ENCODE peak calls at places on chromosomes 7 and 10, in six cellular contexts. One of them, this sample, is unnamed.

GRCh38 chr10:103678104-103678526 is 177.3 kb downstream of the SH3PXD2A start:
- DNase-seq in stimulated activated CD4-positive, alpha-beta T cell treated with anti-CD3 and anti-CD28 coated beads, TNF-alpha, amount 100 ng/mL, for 4 hours: peak
- DNase-seq in activated T-helper 1 cell treated with Interleukin-2 at 50 U/mL for 16 hours: peak
- DNase-seq in natural killer cell: peak
- DNase-seq in NCI-H345: no peak
- DNase-seq in GM13976: peak
- DNase-seq in this sample: peak

GRCh38 chr7:143884978-143885559 is 16.9 kb downstream of the TCAF1 start:
- DNase-seq in NCI-H345: no peak
- DNase-seq in natural killer cell: no peak
- DNase-seq in GM13976: peak
- DNase-seq in stimulated activated CD4-positive, alpha-beta T cell treated with anti-CD3 and anti-CD28 coated beads, TNF-alpha, amount 100 ng/mL, for 4 hours: no peak
- DNase-seq in activated T-helper 1 cell treated with Interleukin-2 at 50 U/mL for 16 hours: no peak
- DNase-seq in this sample: peak

GRCh38 chr7:13846386-13846785 is 143.1 kb downstream of the ETV1 start:
- DNase-seq in activated T-helper 1 cell treated with Interleukin-2 at 50 U/mL for 16 hours: no peak
- DNase-seq in GM13976: no peak
- DNase-seq in stimulated activated CD4-positive, alpha-beta T cell treated with anti-CD3 and anti-CD28 coated beads, TNF-alpha, amount 100 ng/mL, for 4 hours: no peak
- DNase-seq in natural killer cell: no peak
- DNase-seq in NCI-H345: no peak
- DNase-seq in this sample: no peak

GRCh38 chr10:6232846-6233724 is 30.4 kb downstream of the PFKFB3 start:
- DNase-seq in natural killer cell: no peak
- DNase-seq in NCI-H345: no peak
- DNase-seq in activated T-helper 1 cell treated with Interleukin-2 at 50 U/mL for 16 hours: no peak
- DNase-seq in GM13976: no peak
- DNase-seq in stimulated activated CD4-positive, alpha-beta T cell treated with anti-CD3 and anti-CD28 coated beads, TNF-alpha, amount 100 ng/mL, for 4 hours: no peak
- DNase-seq in this sample: peak

GRCh38 chr7:102009628-102010027 is 192.2 kb downstream of the CUX1 start:
- DNase-seq in natural killer cell: no peak
- DNase-seq in NCI-H345: no peak
- DNase-seq in GM13976: no peak
- DNase-seq in stimulated activated CD4-positive, alpha-beta T cell treated with anti-CD3 and anti-CD28 coated beads, TNF-alpha, amount 100 ng/mL, for 4 hours: no peak
- DNase-seq in activated T-helper 1 cell treated with Interleukin-2 at 50 U/mL for 16 hours: no peak
- DNase-seq in this sample: no peak

GRCh38 chr7:101717986-101718746 is 89.1 kb upstream of the MYL10 start:
- DNase-seq in NCI-H345: no peak
- DNase-seq in GM13976: no peak
- DNase-seq in stimulated activated CD4-positive, alpha-beta T cell treated with anti-CD3 and anti-CD28 coated beads, TNF-alpha, amount 100 ng/mL, for 4 hours: no peak
- DNase-seq in natural killer cell: peak
- DNase-seq in activated T-helper 1 cell treated with Interleukin-2 at 50 U/mL for 16 hours: no peak
- DNase-seq in this sample: no peak

GRCh38 chr7:151321341-151321740 is 20.3 kb upstream of the NUB1 start:
- DNase-seq in activated T-helper 1 cell treated with Interleukin-2 at 50 U/mL for 16 hours: no peak
- DNase-seq in NCI-H345: no peak
- DNase-seq in natural killer cell: no peak
- DNase-seq in GM13976: no peak
- DNase-seq in stimulated activated CD4-positive, alpha-beta T cell treated with anti-CD3 and anti-CD28 coated beads, TNF-alpha, amount 100 ng/mL, for 4 hours: no peak
- DNase-seq in this sample: no peak

GRCh38 chr10:110456046-110456445 is 41.7 kb upstream of the DUSP5 start:
- DNase-seq in stimulated activated CD4-positive, alpha-beta T cell treated with anti-CD3 and anti-CD28 coated beads, TNF-alpha, amount 100 ng/mL, for 4 hours: no peak
- DNase-seq in NCI-H345: peak
- DNase-seq in natural killer cell: peak
- DNase-seq in activated T-helper 1 cell treated with Interleukin-2 at 50 U/mL for 16 hours: no peak
- DNase-seq in GM13976: no peak
- DNase-seq in this sample: no peak

GRCh38 chr7:71740196-71740560 is 608.2 kb downstream of the GALNT17 start:
- DNase-seq in natural killer cell: no peak
- DNase-seq in GM13976: no peak
- DNase-seq in activated T-helper 1 cell treated with Interleukin-2 at 50 U/mL for 16 hours: no peak
- DNase-seq in stimulated activated CD4-positive, alpha-beta T cell treated with anti-CD3 and anti-CD28 coated beads, TNF-alpha, amount 100 ng/mL, for 4 hours: no peak
- DNase-seq in NCI-H345: no peak
- DNase-seq in this sample: no peak

GRCh38 chr7:18916826-18917225 is 200.6 kb downstream of the TWIST1 start:
- DNase-seq in natural killer cell: no peak
- DNase-seq in stimulated activated CD4-positive, alpha-beta T cell treated with anti-CD3 and anti-CD28 coated beads, TNF-alpha, amount 100 ng/mL, for 4 hours: no peak
- DNase-seq in GM13976: no peak
- DNase-seq in NCI-H345: no peak
- DNase-seq in activated T-helper 1 cell treated with Interleukin-2 at 50 U/mL for 16 hours: no peak
- DNase-seq in this sample: no peak

GRCh38 chr7:45078199-45078681 is 10.5 kb downstream of the NACAD start:
- DNase-seq in GM13976: no peak
- DNase-seq in activated T-helper 1 cell treated with Interleukin-2 at 50 U/mL for 16 hours: no peak
- DNase-seq in NCI-H345: no peak
- DNase-seq in natural killer cell: no peak
- DNase-seq in stimulated activated CD4-positive, alpha-beta T cell treated with anti-CD3 and anti-CD28 coated beads, TNF-alpha, amount 100 ng/mL, for 4 hours: no peak
- DNase-seq in this sample: peak

GRCh38 chr10:104323721-104324686 is 14.3 kb downstream of the ITPRIP start:
- DNase-seq in activated T-helper 1 cell treated with Interleukin-2 at 50 U/mL for 16 hours: no peak
- DNase-seq in stimulated activated CD4-positive, alpha-beta T cell treated with anti-CD3 and anti-CD28 coated beads, TNF-alpha, amount 100 ng/mL, for 4 hours: no peak
- DNase-seq in natural killer cell: no peak
- DNase-seq in NCI-H345: no peak
- DNase-seq in GM13976: no peak
- DNase-seq in this sample: no peak

GRCh38 chr7:18151419-18151818 is 123.8 kb upstream of the PRPS1L1 start:
- DNase-seq in natural killer cell: no peak
- DNase-seq in GM13976: no peak
- DNase-seq in activated T-helper 1 cell treated with Interleukin-2 at 50 U/mL for 16 hours: no peak
- DNase-seq in NCI-H345: no peak
- DNase-seq in stimulated activated CD4-positive, alpha-beta T cell treated with anti-CD3 and anti-CD28 coated beads, TNF-alpha, amount 100 ng/mL, for 4 hours: no peak
- DNase-seq in this sample: no peak

GRCh38 chr7:150830957-150831356 is 21.4 kb upstream of the AOC1 start:
- DNase-seq in activated T-helper 1 cell treated with Interleukin-2 at 50 U/mL for 16 hours: no peak
- DNase-seq in NCI-H345: no peak
- DNase-seq in stimulated activated CD4-positive, alpha-beta T cell treated with anti-CD3 and anti-CD28 coated beads, TNF-alpha, amount 100 ng/mL, for 4 hours: no peak
- DNase-seq in natural killer cell: no peak
- DNase-seq in GM13976: no peak
- DNase-seq in this sample: no peak

GRCh38 chr10:102384606-102385429 is 10.7 kb upstream of the NFKB2 start:
- DNase-seq in NCI-H345: no peak
- DNase-seq in stimulated activated CD4-positive, alpha-beta T cell treated with anti-CD3 and anti-CD28 coated beads, TNF-alpha, amount 100 ng/mL, for 4 hours: no peak
- DNase-seq in activated T-helper 1 cell treated with Interleukin-2 at 50 U/mL for 16 hours: no peak
- DNase-seq in GM13976: no peak
- DNase-seq in natural killer cell: no peak
- DNase-seq in this sample: no peak

GRCh38 chr10:124221356-124222297 is 128.2 kb upstream of the CHST15 start:
- DNase-seq in stimulated activated CD4-positive, alpha-beta T cell treated with anti-CD3 and anti-CD28 coated beads, TNF-alpha, amount 100 ng/mL, for 4 hours: no peak
- DNase-seq in GM13976: peak
- DNase-seq in NCI-H345: no peak
- DNase-seq in natural killer cell: no peak
- DNase-seq in activated T-helper 1 cell treated with Interleukin-2 at 50 U/mL for 16 hours: no peak
- DNase-seq in this sample: peak

GRCh38 chr10:116968331-116968730 is 36.7 kb downstream of the SHTN1 start:
- DNase-seq in activated T-helper 1 cell treated with Interleukin-2 at 50 U/mL for 16 hours: no peak
- DNase-seq in stimulated activated CD4-positive, alpha-beta T cell treated with anti-CD3 and anti-CD28 coated beads, TNF-alpha, amount 100 ng/mL, for 4 hours: no peak
- DNase-seq in natural killer cell: no peak
- DNase-seq in GM13976: no peak
- DNase-seq in NCI-H345: no peak
- DNase-seq in this sample: no peak

GRCh38 chr10:80204801-80205477 is 398 bp downstream of the ANXA11 start:
- DNase-seq in stimulated activated CD4-positive, alpha-beta T cell treated with anti-CD3 and anti-CD28 coated beads, TNF-alpha, amount 100 ng/mL, for 4 hours: no peak
- DNase-seq in natural killer cell: peak
- DNase-seq in NCI-H345: no peak
- DNase-seq in activated T-helper 1 cell treated with Interleukin-2 at 50 U/mL for 16 hours: peak
- DNase-seq in GM13976: peak
- DNase-seq in this sample: peak

GRCh38 chr10:89426230-89426868 is 12.0 kb downstream of the IFIT5 start:
- DNase-seq in NCI-H345: peak
- DNase-seq in stimulated activated CD4-positive, alpha-beta T cell treated with anti-CD3 and anti-CD28 coated beads, TNF-alpha, amount 100 ng/mL, for 4 hours: no peak
- DNase-seq in natural killer cell: no peak
- DNase-seq in GM13976: peak
- DNase-seq in activated T-helper 1 cell treated with Interleukin-2 at 50 U/mL for 16 hours: no peak
- DNase-seq in this sample: no peak

GRCh38 chr7:134842062-134842461 is 62.6 kb downstream of the CALD1 start:
- DNase-seq in GM13976: no peak
- DNase-seq in stimulated activated CD4-positive, alpha-beta T cell treated with anti-CD3 and anti-CD28 coated beads, TNF-alpha, amount 100 ng/mL, for 4 hours: no peak
- DNase-seq in natural killer cell: no peak
- DNase-seq in activated T-helper 1 cell treated with Interleukin-2 at 50 U/mL for 16 hours: no peak
- DNase-seq in NCI-H345: no peak
- DNase-seq in this sample: no peak

GRCh38 chr7:45867471-45867870 is 5.4 kb downstream of the CCDC201 start:
- DNase-seq in activated T-helper 1 cell treated with Interleukin-2 at 50 U/mL for 16 hours: no peak
- DNase-seq in NCI-H345: no peak
- DNase-seq in natural killer cell: no peak
- DNase-seq in GM13976: no peak
- DNase-seq in stimulated activated CD4-positive, alpha-beta T cell treated with anti-CD3 and anti-CD28 coated beads, TNF-alpha, amount 100 ng/mL, for 4 hours: no peak
- DNase-seq in this sample: no peak

GRCh38 chr7:140595468-140596147 is 45.0 kb downstream of the DENND2A start:
- DNase-seq in natural killer cell: no peak
- DNase-seq in stimulated activated CD4-positive, alpha-beta T cell treated with anti-CD3 and anti-CD28 coated beads, TNF-alpha, amount 100 ng/mL, for 4 hours: no peak
- DNase-seq in activated T-helper 1 cell treated with Interleukin-2 at 50 U/mL for 16 hours: no peak
- DNase-seq in GM13976: no peak
- DNase-seq in NCI-H345: no peak
- DNase-seq in this sample: no peak

GRCh38 chr10:6297951-6298381 is 95.2 kb downstream of the PFKFB3 start:
- DNase-seq in stimulated activated CD4-positive, alpha-beta T cell treated with anti-CD3 and anti-CD28 coated beads, TNF-alpha, amount 100 ng/mL, for 4 hours: no peak
- DNase-seq in natural killer cell: no peak
- DNase-seq in NCI-H345: no peak
- DNase-seq in GM13976: no peak
- DNase-seq in activated T-helper 1 cell treated with Interleukin-2 at 50 U/mL for 16 hours: no peak
- DNase-seq in this sample: no peak

GRCh38 chr10:113788604-113789083 is 37.2 kb downstream of the PLEKHS1 start:
- DNase-seq in natural killer cell: no peak
- DNase-seq in GM13976: peak
- DNase-seq in NCI-H345: no peak
- DNase-seq in activated T-helper 1 cell treated with Interleukin-2 at 50 U/mL for 16 hours: no peak
- DNase-seq in stimulated activated CD4-positive, alpha-beta T cell treated with anti-CD3 and anti-CD28 coated beads, TNF-alpha, amount 100 ng/mL, for 4 hours: no peak
- DNase-seq in this sample: no peak

GRCh38 chr7:124275411-124275810 is 242.5 kb upstream of the TMEM229A start:
- DNase-seq in activated T-helper 1 cell treated with Interleukin-2 at 50 U/mL for 16 hours: no peak
- DNase-seq in stimulated activated CD4-positive, alpha-beta T cell treated with anti-CD3 and anti-CD28 coated beads, TNF-alpha, amount 100 ng/mL, for 4 hours: no peak
- DNase-seq in NCI-H345: peak
- DNase-seq in GM13976: no peak
- DNase-seq in natural killer cell: no peak
- DNase-seq in this sample: no peak

GRCh38 chr10:99531026-99531695 is 1.6 kb upstream of the NKX2-3 start:
- DNase-seq in stimulated activated CD4-positive, alpha-beta T cell treated with anti-CD3 and anti-CD28 coated beads, TNF-alpha, amount 100 ng/mL, for 4 hours: no peak
- DNase-seq in natural killer cell: no peak
- DNase-seq in NCI-H345: no peak
- DNase-seq in GM13976: no peak
- DNase-seq in activated T-helper 1 cell treated with Interleukin-2 at 50 U/mL for 16 hours: no peak
- DNase-seq in this sample: no peak

GRCh38 chr7:107387573-107388219 is 82.2 kb upstream of the GPR22 start:
- DNase-seq in NCI-H345: no peak
- DNase-seq in natural killer cell: no peak
- DNase-seq in stimulated activated CD4-positive, alpha-beta T cell treated with anti-CD3 and anti-CD28 coated beads, TNF-alpha, amount 100 ng/mL, for 4 hours: no peak
- DNase-seq in GM13976: no peak
- DNase-seq in activated T-helper 1 cell treated with Interleukin-2 at 50 U/mL for 16 hours: no peak
- DNase-seq in this sample: no peak

GRCh38 chr10:3132036-3133025 is 40.3 kb downstream of the PITRM1 start:
- DNase-seq in stimulated activated CD4-positive, alpha-beta T cell treated with anti-CD3 and anti-CD28 coated beads, TNF-alpha, amount 100 ng/mL, for 4 hours: no peak
- DNase-seq in activated T-helper 1 cell treated with Interleukin-2 at 50 U/mL for 16 hours: no peak
- DNase-seq in natural killer cell: no peak
- DNase-seq in NCI-H345: no peak
- DNase-seq in GM13976: no peak
- DNase-seq in this sample: peak

GRCh38 chr7:55964261-55964801 is at the start of gene NIPSNAP2:
- DNase-seq in GM13976: peak
- DNase-seq in stimulated activated CD4-positive, alpha-beta T cell treated with anti-CD3 and anti-CD28 coated beads, TNF-alpha, amount 100 ng/mL, for 4 hours: peak
- DNase-seq in natural killer cell: peak
- DNase-seq in activated T-helper 1 cell treated with Interleukin-2 at 50 U/mL for 16 hours: peak
- DNase-seq in NCI-H345: peak
- DNase-seq in this sample: peak

This sample was measured in kidney.